ENCODE peak calls at places on chromosomes 2 and 18, in seven cellular contexts. K is Karpas-422, Y is aorta, Z is mesendoderm, A is neuronal stem cell, B is skeletal muscle cell, C is Panc1. X is an unnamed sample.

GRCh38 chr2:207071820-207072219 is 93.9 kb downstream of the KLF7 start:
- DNase-seq in K (peak), Y (no peak), Z (no peak), A (no peak), B (no peak), C (no peak), X (no peak)

GRCh38 chr2:240635998-240636547 is 10.8 kb downstream of the GPR35 start:
- DNase-seq in K (no peak), Y (no peak), Z (no peak), A (no peak), B (no peak), C (no peak), X (no peak)

GRCh38 chr2:81658227-81658626 is 1353.7 kb upstream of the LRRTM1 start:
- DNase-seq in K (no peak), Y (no peak), Z (no peak), A (no peak), B (no peak), C (peak), X (no peak)

GRCh38 chr2:23134726-23135125 is 250.3 kb upstream of the KLHL29 start:
- DNase-seq in K (no peak), Y (no peak), Z (no peak), A (no peak), B (no peak), C (no peak), X (no peak)

GRCh38 chr2:143558665-143559064 is 429.4 kb downstream of the ARHGAP15 start:
- DNase-seq in K (no peak), Y (no peak), Z (no peak), A (no peak), B (peak), C (no peak), X (no peak)

GRCh38 chr18:64245461-64245860 is 96.6 kb upstream of the LINC00305 start:
- DNase-seq in K (no peak), Y (no peak), Z (no peak), A (no peak), B (no peak), C (no peak), X (no peak)

GRCh38 chr2:230416061-230416721 is at the start of gene SP100:
- DNase-seq in K (peak), Y (peak), Z (peak), A (no peak), B (peak), C (peak), X (peak)

GRCh38 chr2:144254342-144255235 is 265.3 kb downstream of the ZEB2 start:
- DNase-seq in K (peak), Y (no peak), Z (no peak), A (no peak), B (no peak), C (no peak), X (no peak)

GRCh38 chr2:128631698-128632490 is 313.2 kb upstream of the HS6ST1 start:
- DNase-seq in K (no peak), Y (peak), Z (no peak), A (no peak), B (no peak), C (no peak), X (no peak)

GRCh38 chr18:35999925-36000324 is 27.4 kb downstream of the RMP24 start:
- DNase-seq in K (no peak), Y (no peak), Z (no peak), A (no peak), B (no peak), C (no peak), X (no peak)

GRCh38 chr2:74952575-74952974 is 5.9 kb upstream of the POLE4 start:
- DNase-seq in K (no peak), Y (no peak), Z (peak), A (no peak), B (no peak), C (no peak), X (no peak)

GRCh38 chr2:182897137-182897536 is 30.7 kb upstream of the FRZB start:
- DNase-seq in K (no peak), Y (no peak), Z (no peak), A (no peak), B (peak), C (no peak), X (no peak)

GRCh38 chr18:50284226-50284885 is 3.0 kb upstream of the MBD1 start:
- DNase-seq in K (no peak), Y (no peak), Z (no peak), A (no peak), B (no peak), C (no peak), X (no peak)

GRCh38 chr2:196979976-196980375 is 53.5 kb upstream of the PGAP1 start:
- DNase-seq in K (no peak), Y (no peak), Z (no peak), A (no peak), B (no peak), C (no peak), X (no peak)

GRCh38 chr2:88673363-88673762 is 18.1 kb upstream of the RPIA start:
- DNase-seq in K (no peak), Y (no peak), Z (peak), A (no peak), B (no peak), C (no peak), X (no peak)

GRCh38 chr2:50895058-50895457 is 136.9 kb downstream of the NRXN1 start:
- DNase-seq in K (no peak), Y (no peak), Z (no peak), A (no peak), B (peak), C (no peak), X (no peak)

GRCh38 chr18:78080761-78081160 is 831.1 kb downstream of the GALR1 start:
- DNase-seq in K (no peak), Y (no peak), Z (no peak), A (no peak), B (no peak), C (no peak), X (no peak)

GRCh38 chr2:25109822-25110221 is 58.6 kb downstream of the POMC start:
- DNase-seq in K (no peak), Y (no peak), Z (no peak), A (no peak), B (no peak), C (no peak), X (no peak)

GRCh38 chr2:181764095-181764963 is 84.0 kb upstream of the NEUROD1 start:
- DNase-seq in K (no peak), Y (no peak), Z (peak), A (no peak), B (no peak), C (no peak), X (no peak)

GRCh38 chr2:217256261-217256660 is 396.4 kb upstream of the TNP1 start:
- DNase-seq in K (no peak), Y (no peak), Z (no peak), A (no peak), B (no peak), C (no peak), X (no peak)

GRCh38 chr2:153455856-153456255 is 22.7 kb downstream of the RPRM start:
- DNase-seq in K (no peak), Y (no peak), Z (peak), A (no peak), B (no peak), C (no peak), X (no peak)

GRCh38 chr2:240447934-240448333 is 12.5 kb downstream of the GPC1 start:
- DNase-seq in K (no peak), Y (no peak), Z (no peak), A (no peak), B (no peak), C (no peak), X (no peak)

GRCh38 chr2:132448771-132449170 is 32.2 kb downstream of the GPR39 start:
- DNase-seq in K (peak), Y (no peak), Z (peak), A (no peak), B (no peak), C (peak), X (peak)

GRCh38 chr2:237774811-237775553 is 23.6 kb upstream of the RBM44 start:
- DNase-seq in K (peak), Y (no peak), Z (peak), A (peak), B (no peak), C (peak), X (peak)

GRCh38 chr2:174259981-174260380 is 11.6 kb upstream of the OLA1 start:
- DNase-seq in K (no peak), Y (no peak), Z (no peak), A (no peak), B (peak), C (no peak), X (no peak)

GRCh38 chr2:161219213-161219612 is 59.0 kb downstream of the TANK start:
- DNase-seq in K (no peak), Y (no peak), Z (no peak), A (no peak), B (no peak), C (no peak), X (no peak)

GRCh38 chr2:176817061-176817565 is 395.5 kb upstream of the HNRNPA3 start:
- DNase-seq in K (peak), Y (no peak), Z (peak), A (no peak), B (no peak), C (no peak), X (no peak)

GRCh38 chr2:189658281-189658680 is 3.0 kb upstream of the ASNSD1 start:
- DNase-seq in K (no peak), Y (no peak), Z (peak), A (no peak), B (no peak), C (no peak), X (no peak)
- H3K4me3 ChIP-seq in K (no peak), Y (no peak), Z (no peak), A (no peak), B (no peak), C (no peak), X (no peak)

DNA sequence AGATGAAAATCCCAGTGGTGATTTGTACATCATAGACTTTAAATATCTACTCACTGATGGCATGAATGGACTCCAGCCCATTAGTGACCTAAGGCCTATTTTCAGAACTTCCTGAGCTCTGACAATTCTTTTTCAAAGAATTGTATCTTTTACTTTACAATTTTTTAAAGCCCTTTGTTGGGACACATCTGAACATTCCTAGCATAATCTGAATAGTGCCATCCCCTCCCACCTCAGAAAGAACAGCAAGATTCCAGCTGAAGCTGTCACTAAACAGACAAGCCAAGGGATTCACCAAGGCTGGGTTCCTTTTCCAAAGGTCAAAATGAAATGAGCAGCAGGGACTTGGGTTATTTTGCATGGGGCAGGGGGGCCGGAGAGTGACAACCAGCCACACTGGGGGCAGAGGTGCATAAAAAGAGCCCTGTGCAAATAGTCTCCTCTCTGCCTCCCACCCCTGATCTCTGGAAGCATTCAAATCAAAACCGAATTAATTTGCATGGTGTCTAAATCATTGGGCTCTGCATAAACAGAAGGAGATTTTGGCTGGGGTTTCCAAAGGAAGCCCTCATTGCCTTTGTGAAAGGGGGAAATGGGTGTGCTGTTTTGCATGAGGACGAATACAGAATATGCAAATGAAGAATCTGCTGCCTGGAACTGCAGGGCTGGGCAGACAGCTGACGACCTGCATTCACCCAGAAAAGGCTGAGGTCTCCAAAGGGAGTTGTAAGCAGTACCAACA is 17.2 kb downstream of the EPHA4 start:
- DNase-seq in K (peak), Y (no peak), Z (peak), A (peak), B (no peak), C (no peak), X (no peak)
- H3K4me3 ChIP-seq in K (peak), Y (no peak), Z (no peak), A (no peak), B (no peak), C (no peak), X (peak)

GRCh38 chr2:12167525-12168317 is 421.3 kb downstream of the LPIN1 start:
- DNase-seq in K (peak), Y (no peak), Z (peak), A (peak), B (no peak), C (no peak), X (peak)

GRCh38 chr2:12168354-12169059 is 422.1 kb downstream of the LPIN1 start:
- DNase-seq in K (no peak), Y (no peak), Z (no peak), A (no peak), B (no peak), C (no peak), X (no peak)

GRCh38 chr2:12170151-12170550 is 423.7 kb downstream of the LPIN1 start:
- DNase-seq in K (no peak), Y (no peak), Z (no peak), A (no peak), B (no peak), C (no peak), X (no peak)

GRCh38 chr2:12169060-12169406 is 422.6 kb downstream of the LPIN1 start:
- DNase-seq in K (no peak), Y (no peak), Z (no peak), A (no peak), B (peak), C (no peak), X (peak)

GRCh38 chr2:12169721-12170120 is 423.3 kb downstream of the LPIN1 start:
- DNase-seq in K (no peak), Y (peak), Z (no peak), A (no peak), B (peak), C (no peak), X (peak)
- H3K4me3 ChIP-seq in K (no peak), Y (no peak), Z (no peak), A (no peak), B (no peak), C (no peak), X (no peak)

GRCh38 chr18:13641551-13642439 is 84.6 kb downstream of the FAM210A start:
- DNase-seq in K (no peak), Y (no peak), Z (no peak), A (no peak), B (no peak), C (no peak), X (peak)
- H3K4me3 ChIP-seq in K (no peak), Y (no peak), Z (no peak), A (no peak), B (peak), C (no peak), X (peak)

GRCh38 chr2:44953686-44953976 is 12.1 kb downstream of the SIX3 start:
- DNase-seq in K (no peak), Y (no peak), Z (no peak), A (no peak), B (no peak), C (no peak), X (no peak)

GRCh38 chr2:44952143-44952805 is 10.8 kb downstream of the SIX3 start:
- DNase-seq in K (peak), Y (no peak), Z (peak), A (peak), B (no peak), C (no peak), X (peak)

GRCh38 chr2:44954306-44954901 is 12.9 kb downstream of the SIX3 start:
- DNase-seq in K (no peak), Y (no peak), Z (no peak), A (no peak), B (no peak), C (no peak), X (no peak)

GRCh38 chr2:44951714-44952113 is 10.2 kb downstream of the SIX3 start:
- DNase-seq in K (no peak), Y (no peak), Z (peak), A (no peak), B (no peak), C (no peak), X (no peak)

DNA sequence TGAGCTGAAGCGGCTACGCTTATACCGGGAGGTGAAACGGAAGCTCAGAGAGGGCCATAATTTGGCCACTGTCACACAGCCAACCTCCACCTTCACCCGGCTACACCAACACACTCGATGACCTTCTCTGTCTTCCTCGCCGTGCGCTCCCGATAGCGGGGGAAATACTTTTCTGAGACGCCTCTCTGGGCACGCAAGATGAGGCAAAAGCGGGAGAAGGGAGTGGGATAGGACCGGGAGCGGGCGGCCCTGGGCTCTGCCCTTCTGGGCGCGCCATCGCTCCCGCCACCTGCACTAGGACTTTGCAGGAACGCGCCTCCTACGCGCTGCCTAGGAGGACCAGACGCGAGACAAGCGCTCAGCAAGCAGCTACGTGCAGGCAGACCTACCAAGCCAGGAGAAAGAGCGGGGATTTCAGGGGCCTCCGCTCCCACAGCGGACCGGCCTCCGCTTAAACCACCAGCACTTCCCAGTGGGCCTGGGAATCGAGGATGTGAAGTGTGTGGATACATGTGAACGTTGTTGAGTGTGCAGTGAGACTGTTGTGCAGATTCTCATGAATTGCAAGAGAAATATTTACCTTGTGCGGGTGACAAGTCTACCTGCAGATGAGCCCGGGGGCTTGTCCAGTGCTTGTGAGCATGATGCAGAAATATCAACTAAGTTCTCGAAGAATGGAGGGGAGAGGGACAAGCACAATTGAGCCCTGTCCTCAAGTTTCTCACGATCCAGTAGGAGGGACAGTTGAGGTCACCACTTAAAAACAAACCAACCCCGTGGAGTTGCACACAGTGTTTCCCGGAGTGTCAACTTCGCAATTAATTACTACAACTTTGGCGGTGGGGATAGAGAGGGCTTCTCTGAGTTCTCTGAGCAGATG is 11.5 kb downstream of the SIX3 start:
- DNase-seq in K (no peak), Y (no peak), Z (peak), A (no peak), B (no peak), C (no peak), X (no peak)
- H3K4me3 ChIP-seq in K (no peak), Y (no peak), Z (no peak), A (peak), B (peak), C (peak), X (peak)

GRCh38 chr2:239296020-239296932 is 104.5 kb downstream of the HDAC4 start:
- DNase-seq in K (no peak), Y (peak), Z (no peak), A (no peak), B (no peak), C (no peak), X (no peak)
- H3K4me3 ChIP-seq in K (no peak), Y (no peak), Z (no peak), A (no peak), B (no peak), C (no peak), X (no peak)

GRCh38 chr2:154697422-154698237 is 865 bp upstream of the KCNJ3 start:
- DNase-seq in K (no peak), Y (peak), Z (peak), A (peak), B (no peak), C (no peak), X (peak)
- H3K4me3 ChIP-seq in K (no peak), Y (peak), Z (peak), A (peak), B (peak), C (peak), X (peak)

DNA sequence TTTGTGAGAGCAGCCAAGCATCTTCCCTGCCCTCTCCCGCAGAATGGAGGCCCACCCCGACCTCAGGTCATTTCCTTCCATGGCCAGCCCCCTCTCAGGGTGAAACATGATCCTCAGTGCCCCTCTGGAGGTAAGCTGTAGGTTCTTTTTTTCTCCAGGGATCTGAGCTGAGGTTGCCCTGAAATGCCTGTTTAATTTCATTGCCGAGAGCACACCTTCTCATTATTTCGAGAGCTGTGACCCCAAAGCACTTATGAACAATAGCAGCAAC is 122.6 kb upstream of the LGALSL start:
- DNase-seq in K (no peak), Y (no peak), Z (peak), A (no peak), B (no peak), C (no peak), X (no peak)
- H3K4me3 ChIP-seq in K (no peak), Y (no peak), Z (no peak), A (no peak), B (no peak), C (no peak), X (no peak)

GRCh38 chr18:6724331-6724730 is 5.2 kb upstream of the ARHGAP28 start:
- DNase-seq in K (no peak), Y (no peak), Z (no peak), A (no peak), B (no peak), C (no peak), X (no peak)
- H3K4me3 ChIP-seq in K (no peak), Y (no peak), Z (no peak), A (no peak), B (no peak), C (no peak), X (no peak)

X was measured in right cardiac atrium.